ENCODE peak calls at places on chromosome 12, in ten cellular contexts. J is IMR-90; Z is dermis microvascular lymphatic vessel endothelial cell; L is stimulated activated CD4-positive, alpha-beta T cell treated with anti-CD3 and anti-CD28 coated beads, Interleukin-15, amount 100 ng/mL, for 1 hour; F is HuH-7.5; A is NCI-H446 treated with DMSO at 0.1 percent for 48 hours; C is G401; E is right lobe of liver; O is HS-5; G is astrocyte. Q is an unnamed sample.

GRCh38 chr12:91772411-91772810 is 373.2 kb downstream of the BTG1 start:
- DNase-seq in J (peak), Z (no peak), L (no peak), F (no peak), A (no peak), C (no peak), E (no peak), O (no peak), G (peak), Q (no peak)

GRCh38 chr12:23611320-23611719 is 338.1 kb downstream of the SOX5 start:
- DNase-seq in J (peak), Z (no peak), L (no peak), F (no peak), A (peak), C (no peak), E (no peak), O (no peak), G (peak), Q (no peak)

GRCh38 chr12:1523558-1524050 is 70.8 kb downstream of the FBXL14 start:
- DNase-seq in J (no peak), Z (no peak), L (no peak), F (no peak), A (no peak), C (no peak), E (no peak), O (no peak), G (no peak), Q (no peak)

GRCh38 chr12:2629051-2629450 is 165.7 kb upstream of the FKBP4 start:
- DNase-seq in J (no peak), Z (no peak), L (no peak), F (no peak), A (peak), C (no peak), E (no peak), O (no peak), G (no peak), Q (no peak)

GRCh38 chr12:19142499-19142898 is 13.0 kb downstream of the PLEKHA5 start:
- DNase-seq in J (no peak), Z (no peak), L (no peak), F (no peak), A (no peak), C (no peak), E (no peak), O (no peak), G (no peak), Q (no peak)

GRCh38 chr12:10397311-10397710 is 7.5 kb upstream of the KLRK1 start:
- DNase-seq in J (no peak), Z (no peak), L (no peak), F (no peak), A (no peak), C (no peak), E (no peak), O (no peak), G (no peak), Q (no peak)

GRCh38 chr12:72509893-72510292 is 237.7 kb downstream of the TRHDE start:
- DNase-seq in J (no peak), Z (no peak), L (no peak), F (no peak), A (no peak), C (no peak), E (no peak), O (no peak), G (no peak), Q (no peak)

GRCh38 chr12:65634061-65634460 is 190.2 kb upstream of the HMGA2 start:
- DNase-seq in J (no peak), Z (peak), L (no peak), F (no peak), A (no peak), C (no peak), E (no peak), O (no peak), G (no peak), Q (no peak)

GRCh38 chr12:132258543-132258942 is 70.8 kb downstream of the GALNT9 start:
- DNase-seq in J (no peak), Z (no peak), L (no peak), F (no peak), A (no peak), C (no peak), E (no peak), O (no peak), G (no peak), Q (no peak)

GRCh38 chr12:131363841-131364425 is 347.0 kb upstream of the SFSWAP start:
- DNase-seq in J (no peak), Z (no peak), L (no peak), F (no peak), A (no peak), C (no peak), E (no peak), O (no peak), G (no peak), Q (no peak)

GRCh38 chr12:46956451-46957035 is 122.9 kb upstream of the PCED1B start:
- DNase-seq in J (no peak), Z (no peak), L (no peak), F (no peak), A (no peak), C (no peak), E (no peak), O (no peak), G (no peak), Q (no peak)

GRCh38 chr12:57129311-57130288 is 1.3 kb downstream of the LRP1 start:
- DNase-seq in J (no peak), Z (no peak), L (no peak), F (peak), A (no peak), C (peak), E (peak), O (no peak), G (no peak), Q (no peak)

GRCh38 chr12:40248585-40249297 is 23.9 kb downstream of the LRRK2 start:
- DNase-seq in J (no peak), Z (no peak), L (no peak), F (no peak), A (no peak), C (no peak), E (no peak), O (no peak), G (peak), Q (no peak)

GRCh38 chr12:91582799-91583198 is 400.2 kb upstream of the DCN start:
- DNase-seq in J (no peak), Z (no peak), L (no peak), F (no peak), A (no peak), C (no peak), E (no peak), O (no peak), G (no peak), Q (no peak)

GRCh38 chr12:123971770-123972447 is 722 bp downstream of the CCDC92 start:
- DNase-seq in J (peak), Z (peak), L (peak), F (peak), A (no peak), C (peak), E (peak), O (no peak), G (peak), Q (peak)

GRCh38 chr12:84508325-84508861 is 404.2 kb downstream of the SLC6A15 start:
- DNase-seq in J (peak), Z (no peak), L (no peak), F (no peak), A (peak), C (no peak), E (no peak), O (peak), G (peak), Q (peak)

GRCh38 chr12:68538722-68539614 is 71.7 kb upstream of the RAP1B start:
- DNase-seq in J (peak), Z (peak), L (no peak), F (no peak), A (no peak), C (no peak), E (peak), O (no peak), G (peak), Q (no peak)

GRCh38 chr12:15116073-15116472 is 105.1 kb downstream of the RERG start:
- DNase-seq in J (no peak), Z (no peak), L (no peak), F (no peak), A (peak), C (peak), E (peak), O (no peak), G (no peak), Q (peak)

GRCh38 chr12:9039397-9039977 is 50.1 kb downstream of the KLRG1 start:
- DNase-seq in J (peak), Z (peak), L (no peak), F (peak), A (peak), C (peak), E (no peak), O (no peak), G (peak), Q (peak)

GRCh38 chr12:42741771-42742510 is 152.4 kb upstream of the PRICKLE1 start:
- DNase-seq in J (peak), Z (no peak), L (no peak), F (no peak), A (no peak), C (no peak), E (no peak), O (peak), G (peak), Q (no peak)

GRCh38 chr12:57127710-57128518 is at the start of gene LRP1:
- DNase-seq in J (peak), Z (peak), L (peak), F (peak), A (peak), C (peak), E (peak), O (no peak), G (peak), Q (peak)